ENCODE peak calls at places on chromosomes 12 and 14, in eight cellular contexts. I is psoas muscle, C is A549, G is cardiac muscle cell, H is uterus, O is aorta, V is IMR-90, B is gastrocnemius medialis. P is an unnamed sample.

GRCh38 chr12:8914716-8915526 is 612 bp downstream of the PHC1 start:
- DNase-seq in O (peak; percentile 80), I (peak; percentile 35), B (peak; percentile 5), C (peak; percentile 70), H (peak; percentile 41), G (peak; percentile 64), V (peak; percentile 37), P (peak; percentile 41)

GRCh38 chr14:101224356-101225115 is 321.0 kb upstream of the RTL1 start:
- DNase-seq in O (peak; percentile 59), B (no peak), I (no peak), C (no peak), V (no peak), G (no peak), H (no peak), P (no peak)

GRCh38 chr12:105214670-105215375 is 21.2 kb downstream of the APPL2 start:
- DNase-seq in G (peak; percentile 50), H (no peak), O (no peak), B (no peak), C (no peak), I (no peak), V (no peak), P (no peak)

GRCh38 chr12:109863961-109864712 is 16.2 kb downstream of the GLTP start:
- DNase-seq in C (no peak), G (peak; percentile 62), B (no peak), O (no peak), V (peak; percentile 63), I (no peak), H (no peak), P (no peak)

GRCh38 chr12:64160718-64161060 is 61.4 kb downstream of the KICS2 start:
- DNase-seq in B (no peak), O (no peak), V (peak; percentile 73), I (no peak), G (peak; percentile 85), C (no peak), H (no peak), P (no peak)

GRCh38 chr12:68375701-68376469 is 43.7 kb upstream of the MDM1 start:
- DNase-seq in C (no peak), O (no peak), G (peak; percentile 19), I (no peak), B (no peak), V (peak; percentile 51), H (no peak), P (no peak)

GRCh38 chr14:94542111-94542810 is 19.0 kb upstream of the SERPINA4 start:
- DNase-seq in C (no peak), G (peak; percentile 59), B (no peak), H (no peak), I (no peak), V (peak; percentile 44), O (no peak), P (peak; percentile 51)

GRCh38 chr12:45568808-45569207 is 160.7 kb upstream of the ARID2 start:
- DNase-seq in O (no peak), H (no peak), G (peak; percentile 12), C (no peak), B (no peak), I (no peak), V (no peak), P (no peak)

DNA sequence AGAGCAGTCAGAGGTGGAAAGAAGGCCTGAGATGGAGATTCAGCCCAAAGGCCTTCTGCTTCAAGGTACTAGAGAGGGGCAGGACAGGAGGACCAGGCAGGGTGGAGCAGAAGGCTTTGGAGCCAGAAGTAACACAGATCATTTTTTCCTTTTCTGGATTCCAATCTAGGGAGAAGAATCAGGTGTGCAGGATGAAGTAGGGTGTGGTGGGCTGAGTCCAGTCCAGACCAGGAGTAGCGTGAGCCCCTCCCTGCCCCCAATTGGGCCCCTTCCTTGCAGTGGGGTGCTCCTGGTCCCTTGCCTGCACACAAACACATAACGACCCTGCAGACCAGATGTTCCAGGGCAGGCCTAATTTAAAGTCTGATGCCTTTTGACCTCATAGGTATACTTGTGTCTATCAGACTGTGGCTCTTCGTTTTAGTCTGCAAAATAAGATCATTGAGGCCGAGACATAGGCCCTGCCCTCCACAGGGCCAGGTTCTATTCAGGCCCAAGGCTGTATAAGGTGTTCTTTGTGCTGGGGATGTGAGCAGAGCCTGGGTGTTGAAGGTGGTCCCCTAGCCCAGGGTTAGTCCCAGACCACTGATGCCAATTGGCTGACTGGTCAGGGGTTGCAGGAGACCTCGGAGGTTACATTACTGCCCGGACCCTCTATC is 1.0 kb upstream of the NYNRIN start:
- DNase-seq in G (no peak), V (no peak), H (no peak), B (no peak), I (no peak), C (no peak), O (no peak), P (no peak)
- H3K4me1 ChIP-seq in G (peaks cover 25% of the 10 kb centered on the region), V (peaks cover 14% of the 10 kb centered on the region), H (no peaks in the 10 kb centered on the region), B (peaks cover 14% of the 10 kb centered on the region), I (no peaks in the 10 kb centered on the region), C (peaks cover 13% of the 10 kb centered on the region), O (no peaks in the 10 kb centered on the region), P (peaks cover 16% of the 10 kb centered on the region)

DNA sequence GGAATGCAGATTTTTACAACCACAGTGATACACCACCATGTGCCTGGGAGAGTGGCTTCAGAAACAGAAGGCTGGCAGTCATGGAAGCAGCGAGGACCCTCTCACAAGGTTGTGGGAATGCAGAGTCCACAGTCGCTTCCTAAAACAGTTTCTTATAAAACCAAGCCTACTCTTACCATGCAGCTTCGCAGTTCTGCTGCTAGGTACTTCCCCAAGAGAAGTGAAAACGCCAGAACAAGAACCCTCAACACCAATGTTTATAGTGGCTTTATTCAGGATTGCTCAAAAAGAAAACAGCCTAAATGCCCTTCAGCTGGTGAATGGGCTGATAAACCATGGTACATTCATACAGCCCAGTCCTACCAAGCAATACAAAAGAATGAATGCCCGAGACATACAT is 87.2 kb downstream of the DDX51 start:
- DNase-seq in O (peak; percentile 6), V (no peak), C (no peak), H (no peak), I (no peak), B (no peak), G (no peak), P (no peak)
- H3K4me1 ChIP-seq in O (no peaks in the 10 kb centered on the region), V (no peaks in the 10 kb centered on the region), C (no peaks in the 10 kb centered on the region), H (no peaks in the 10 kb centered on the region), I (no peaks in the 10 kb centered on the region), B (peaks cover 9% of the 10 kb centered on the region), G (no peaks in the 10 kb centered on the region), P (no peaks in the 10 kb centered on the region)

DNA sequence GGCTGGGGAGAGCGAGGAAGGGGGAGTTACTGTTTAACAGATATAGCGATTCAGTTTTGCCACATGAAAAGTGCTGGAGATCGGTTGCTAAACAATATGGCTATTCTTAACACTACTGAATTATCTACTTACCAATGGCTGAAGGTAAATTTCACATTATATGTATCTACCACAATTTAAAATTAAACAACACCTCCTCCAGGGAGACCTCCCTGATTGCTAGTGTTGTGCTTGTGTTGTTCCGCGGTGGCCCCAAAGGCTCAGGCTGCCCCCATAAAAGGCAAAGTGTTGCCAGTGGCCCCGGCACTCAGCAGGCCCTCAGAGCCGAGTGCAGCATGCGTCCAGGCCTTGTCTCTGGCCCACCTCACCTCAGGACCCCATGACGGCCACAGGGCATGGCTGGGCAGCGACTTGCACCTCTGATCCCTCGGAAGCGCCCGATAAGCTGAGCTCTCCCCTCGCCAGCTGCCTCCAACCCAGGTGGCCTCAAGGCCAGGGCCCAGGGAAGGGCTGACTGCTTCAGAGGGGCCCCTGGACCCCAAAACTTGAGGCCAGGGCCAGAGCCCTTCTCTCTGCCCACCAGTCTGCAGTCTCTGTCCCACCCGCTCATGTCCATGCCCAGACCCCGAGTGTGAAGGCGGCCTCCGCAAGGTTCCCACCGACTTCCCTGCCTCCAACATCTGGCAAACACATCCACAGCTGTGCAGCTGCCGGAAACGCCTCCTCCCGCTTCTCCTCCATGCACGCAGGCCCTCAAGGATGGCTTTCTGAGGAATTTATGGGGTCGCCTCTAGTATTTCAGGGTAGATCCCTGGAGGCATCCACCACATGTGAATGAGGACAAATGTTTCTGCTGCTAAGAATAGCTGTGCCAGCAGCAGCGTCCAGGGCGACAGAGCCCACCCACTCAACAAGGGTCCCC is 60.0 kb downstream of the NCOR2 start:
- DNase-seq in G (peak; percentile 73), B (no peak), H (no peak), C (no peak), V (peak; percentile 69), I (peak; percentile 60), O (no peak), P (no peak)
- H3K4me1 ChIP-seq in G (peaks cover 52% of the 10 kb centered on the region), B (peaks cover 65% of the 10 kb centered on the region), H (peaks cover 15% of the 10 kb centered on the region), C (peaks cover 27% of the 10 kb centered on the region), V (peaks cover 23% of the 10 kb centered on the region), I (peaks cover 79% of the 10 kb centered on the region), O (no peaks in the 10 kb centered on the region), P (peaks cover 62% of the 10 kb centered on the region)

GRCh38 chr12:124909831-124910560 is 4.5 kb downstream of the UBC start:
- DNase-seq in B (no peak), I (no peak), G (peak; percentile 37), O (peak; percentile 44), C (no peak), H (no peak), V (peak; percentile 48), P (no peak)
- H3K4me1 ChIP-seq in B (peaks cover 25% of the 10 kb centered on the region), I (peaks cover 22% of the 10 kb centered on the region), G (peaks cover 3% of the 10 kb centered on the region), O (no peaks in the 10 kb centered on the region), C (peaks cover 53% of the 10 kb centered on the region), H (peaks cover 3% of the 10 kb centered on the region), V (peaks cover 8% of the 10 kb centered on the region), P (no peaks in the 10 kb centered on the region)

GRCh38 chr12:65561798-65562382 is 262.4 kb upstream of the HMGA2 start:
- DNase-seq in I (no peak), V (peak; percentile 93), B (no peak), G (peak; percentile 78), O (no peak), H (no peak), C (no peak), P (no peak)
- H3K4me1 ChIP-seq in I (no peaks in the 10 kb centered on the region), V (peaks cover 30% of the 10 kb centered on the region), B (peaks cover 8% of the 10 kb centered on the region), G (peaks cover 38% of the 10 kb centered on the region), O (peaks cover 3% of the 10 kb centered on the region), H (no peaks in the 10 kb centered on the region), C (peaks cover 11% of the 10 kb centered on the region), P (peaks cover 16% of the 10 kb centered on the region)

P was measured in tibial artery.